ENCODE peak calls at places on chromosomes 7 and 10, in eight cellular contexts. R, K, U, B, V, C, Z and J are unnamed samples.

GRCh38 chr10:97188234-97188847 is 2.6 kb upstream of the SLIT1 start:
- DNase-seq in Z (no peak), C (no peak), K (peak; percentile 71), R (no peak), V (no peak), B (no peak), U (no peak), J (no peak)

GRCh38 chr7:148699772-148700629 is 1.3 kb downstream of the CUL1 start:
- DNase-seq in U (peak; percentile 66), C (no peak), B (peak; percentile 10), V (no peak), R (no peak), K (peak; percentile 25), Z (no peak), J (no peak)

GRCh38 chr7:36132025-36132424 is 21.0 kb upstream of the EEPD1 start:
- DNase-seq in V (no peak), C (no peak), B (no peak), K (no peak), R (no peak), Z (no peak), U (no peak), J (no peak)

GRCh38 chr10:61465807-61466425 is 12.7 kb upstream of the TMEM26 start:
- DNase-seq in R (peak; percentile 19), K (no peak), Z (no peak), B (no peak), U (no peak), V (no peak), C (no peak), J (no peak)

GRCh38 chr10:6300106-6300783 is 97.5 kb downstream of the PFKFB3 start:
- DNase-seq in K (no peak), U (no peak), Z (no peak), V (no peak), R (peak; percentile 11), B (peak; percentile 40), C (peak; percentile 41), J (peak; percentile 38)

GRCh38 chr7:30170460-30171197 is 35.8 kb downstream of the MTURN start:
- DNase-seq in U (no peak), B (no peak), C (no peak), V (no peak), R (peak; percentile 43), K (no peak), Z (no peak), J (no peak)

GRCh38 chr10:103350175-103350521 is 792 bp downstream of the PCGF6 start:
- DNase-seq in R (no peak), V (no peak), C (no peak), B (no peak), K (no peak), U (no peak), Z (no peak), J (no peak)

GRCh38 chr7:1897076-1897860 is 227.2 kb downstream of the ELFN1 start:
- DNase-seq in K (no peak), Z (no peak), B (no peak), R (no peak), U (no peak), V (no peak), C (peak; percentile 21), J (no peak)

GRCh38 chr10:12375076-12375504 is 25.7 kb downstream of the CAMK1D start:
- DNase-seq in V (no peak), K (no peak), Z (no peak), R (no peak), C (no peak), U (no peak), B (no peak), J (no peak)

GRCh38 chr10:33600381-33600780 is 265.9 kb upstream of the NRP1 start:
- DNase-seq in U (no peak), V (no peak), K (no peak), C (no peak), B (peak; percentile 26), Z (no peak), R (no peak), J (no peak)

GRCh38 chr10:50293508-50294320 is 42.4 kb upstream of the ASAH2 start:
- DNase-seq in K (no peak), Z (no peak), V (no peak), C (no peak), U (no peak), B (no peak), R (no peak), J (no peak)

GRCh38 chr7:48101880-48102448 is 12.9 kb downstream of the UPP1 start:
- DNase-seq in C (no peak), U (no peak), V (no peak), Z (no peak), K (no peak), B (no peak), R (no peak), J (no peak)

GRCh38 chr7:129828989-129829676 is 123.6 kb downstream of the UBE2H start:
- DNase-seq in B (no peak), K (peak; percentile 20), C (no peak), Z (no peak), U (no peak), V (no peak), R (no peak), J (no peak)

GRCh38 chr7:96127746-96128145 is 194.2 kb downstream of the SLC25A13 start:
- DNase-seq in R (no peak), K (no peak), U (no peak), V (no peak), B (no peak), C (no peak), Z (no peak), J (no peak)

GRCh38 chr7:149126662-149127321 is 668 bp upstream of the ZNF425 start:
- DNase-seq in U (peak; percentile 92), C (peak; percentile 69), K (peak; percentile 51), Z (peak; percentile 45), R (no peak), V (peak; percentile 79), B (peak; percentile 18), J (no peak)